ENCODE peak calls at places on chromosome X, in four cellular contexts. B is MCF 10A, Q is GDM1, C is astrocyte of the spinal cord. S is an unnamed sample.
A peak's percentile ranks its signal among the peaks of the same experiment; 100 is the strongest.

GRCh38 chrX:41334866-41335589 is 1.1 kb downstream of the DDX3X start:
- DNase-seq in B (peak; percentile 67), Q (peak; percentile 69), C (peak; percentile 70), S (peak; percentile 23)

GRCh38 chrX:96770315-96770714 is 85.7 kb downstream of the DIAPH2 start:
- DNase-seq in B (peak; percentile 29), Q (no peak), C (peak; percentile 25), S (no peak)

GRCh38 chrX:52420824-52421443 is 52.1 kb downstream of the XAGE2 start:
- DNase-seq in B (peak; percentile 71), Q (no peak), C (no peak), S (no peak)

GRCh38 chrX:43676960-43677582 is 21.0 kb downstream of the MAOA start:
- DNase-seq in B (peak; percentile 32), Q (no peak), C (peak; percentile 55), S (no peak)

GRCh38 chrX:138856881-138857280 is 145.4 kb upstream of the FGF13 start:
- DNase-seq in B (no peak), Q (no peak), C (no peak), S (no peak)

GRCh38 chrX:22634081-22634480 is 361.4 kb downstream of the CBLL2 start:
- DNase-seq in B (no peak), Q (no peak), C (peak; percentile 67), S (peak; percentile 44)

GRCh38 chrX:31224321-31225012 is 152.6 kb upstream of the FTHL17 start:
- DNase-seq in B (no peak), Q (no peak), C (no peak), S (no peak)

GRCh38 chrX:154317391-154318000 is 21.9 kb downstream of the TKTL1 start:
- DNase-seq in B (peak; percentile 31), Q (no peak), C (no peak), S (peak; percentile 10)

GRCh38 chrX:146109362-146109761 is 291.7 kb downstream of the SLITRK2 start:
- DNase-seq in B (no peak), Q (no peak), C (no peak), S (no peak)